ENCODE peak calls at places on chromosomes 4 and X, in five cellular contexts. G, R, Y, A and J are unnamed samples. For H3K4me1, the result is how much of the 10 kb centered on the place peaks cover.

GRCh38 chr4:1984406-1985191 is 24.2 kb downstream of the NELFA start:
- DNase-seq in G (no peak), R (no peak), Y (no peak), A (no peak), J (peak)

GRCh38 chr4:4277531-4277930 is 12.4 kb downstream of the LYAR start:
- DNase-seq in G (no peak), R (no peak), Y (no peak), A (no peak), J (no peak)

GRCh38 chr4:15132739-15133138 is 130.5 kb downstream of the CPEB2 start:
- DNase-seq in G (no peak), R (no peak), Y (no peak), A (no peak), J (no peak)

GRCh38 chr4:40462326-40462725 is 127.2 kb downstream of the CHRNA9 start:
- DNase-seq in G (no peak), R (peak), Y (no peak), A (peak), J (no peak)

GRCh38 chr4:147173317-147173716 is 227.7 kb upstream of the TTC29 start:
- DNase-seq in G (no peak), R (no peak), Y (no peak), A (no peak), J (no peak)

GRCh38 chrX:43961699-43962098 is 11.5 kb downstream of the NDP start:
- DNase-seq in G (no peak), R (peak), Y (no peak), A (no peak), J (no peak)

GRCh38 chr4:38967260-38968095 is 64.7 kb downstream of the TMEM156 start:
- DNase-seq in G (no peak), R (no peak), Y (no peak), A (no peak), J (no peak)

GRCh38 chr4:73589887-73590801 is 30.1 kb downstream of the RASSF6 start:
- DNase-seq in G (no peak), R (peak), Y (no peak), A (peak), J (no peak)

GRCh38 chr4:123299212-123299651 is 97.4 kb upstream of the SPRY1 start:
- DNase-seq in G (no peak), R (no peak), Y (no peak), A (no peak), J (no peak)

GRCh38 chr4:151649461-151649860 is 111.3 kb downstream of the GATB start:
- DNase-seq in G (no peak), R (no peak), Y (no peak), A (no peak), J (no peak)

GRCh38 chr4:151652841-151653547 is 107.8 kb downstream of the GATB start:
- DNase-seq in G (no peak), R (no peak), Y (no peak), A (no peak), J (no peak)

GRCh38 chr4:151657896-151658295 is 102.9 kb downstream of the GATB start:
- DNase-seq in G (no peak), R (no peak), Y (no peak), A (no peak), J (peak)

GRCh38 chr4:151651496-151651895 is 109.3 kb downstream of the GATB start:
- DNase-seq in G (no peak), R (no peak), Y (no peak), A (no peak), J (no peak)

DNA sequence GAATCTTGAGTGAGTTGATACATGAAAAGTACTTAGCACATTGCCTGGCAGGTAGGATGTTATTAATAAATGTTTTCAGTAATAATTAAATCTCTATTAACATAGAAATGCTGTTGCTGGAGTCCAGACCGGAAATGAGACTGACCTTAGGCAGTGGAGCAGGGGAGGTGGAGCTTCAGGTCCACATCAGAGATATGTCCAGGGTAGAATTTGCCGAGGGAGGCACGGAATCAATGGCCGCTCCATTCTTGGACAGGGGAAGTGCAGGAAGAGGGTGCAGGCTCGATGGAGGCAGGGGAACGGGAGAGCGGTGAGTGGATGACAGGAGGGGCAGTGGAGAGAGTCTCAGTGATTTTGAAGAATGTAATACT is 107.3 kb downstream of the GATB start:
- DNase-seq in G (no peak), R (no peak), Y (no peak), A (no peak), J (no peak)
- H3K4me3 ChIP-seq in G (no peak), R (no peak), Y (no peak), A (no peak), J (no peak)

GRCh38 chr4:8067945-8068894 is 90.4 kb downstream of the ABLIM2 start:
- DNase-seq in G (no peak), R (no peak), Y (no peak), A (no peak), J (no peak)
- H3K4me1 ChIP-seq in G (under half), R (under half), Y (under half), A (under half), J (under half)

GRCh38 chrX:9352243-9352642 is 112.6 kb upstream of the TBL1X start:
- DNase-seq in G (no peak), R (peak), Y (no peak), A (no peak), J (no peak)
- H3K4me3 ChIP-seq in G (no peak), R (no peak), Y (peak), A (no peak), J (no peak)

GRCh38 chr4:7059673-7060072 is 8.2 kb downstream of the GRPEL1 start:
- DNase-seq in G (no peak), R (no peak), Y (no peak), A (no peak), J (no peak)

GRCh38 chr4:7055990-7056325 is 11.9 kb downstream of the GRPEL1 start:
- DNase-seq in G (no peak), R (no peak), Y (no peak), A (no peak), J (peak)

GRCh38 chr4:7060346-7061150 is 7.3 kb downstream of the GRPEL1 start:
- DNase-seq in G (no peak), R (no peak), Y (no peak), A (no peak), J (no peak)

GRCh38 chr4:7061815-7062214 is 6.0 kb downstream of the GRPEL1 start:
- DNase-seq in G (no peak), R (no peak), Y (no peak), A (no peak), J (no peak)

DNA sequence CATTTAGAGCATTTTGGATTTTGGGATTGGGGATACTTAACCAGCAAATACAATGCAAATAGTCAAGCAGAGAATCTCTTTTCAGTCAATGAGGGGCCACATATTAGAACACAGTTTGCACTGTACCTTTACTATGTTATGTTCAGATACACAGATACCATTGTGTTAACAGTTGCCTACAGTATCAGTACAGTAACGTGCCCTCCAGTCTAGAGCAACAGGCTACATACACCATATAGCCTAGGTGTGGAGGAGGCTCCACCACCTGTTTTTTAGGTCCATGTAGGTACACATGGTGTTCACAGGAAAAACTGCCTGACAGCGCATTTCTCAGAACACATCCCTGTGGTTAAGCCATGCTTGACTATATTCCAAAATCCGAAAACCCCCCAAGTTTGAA is 9.1 kb downstream of the GRPEL1 start:
- DNase-seq in G (no peak), R (no peak), Y (no peak), A (no peak), J (no peak)
- H3K4me1 ChIP-seq in G (under half), R (under half), Y (under half), A (under half), J (under half)